ENCODE peak calls at places on chromosomes 12 and 14, in four cellular contexts. One of them, this sample, is unnamed.

GRCh38 chr12:132560421-132560830 is 50.0 kb downstream of the LRCOL1 start:
- DNase-seq in uterus: no peak
- DNase-seq in heart right ventricle: no peak
- DNase-seq in aorta: no peak
- DNase-seq in this sample: no peak

GRCh38 chr12:110921262-110921661 is 883 bp upstream of the MYL2 start:
- DNase-seq in uterus: no peak
- DNase-seq in heart right ventricle: no peak
- DNase-seq in aorta: no peak
- DNase-seq in this sample: no peak

GRCh38 chr12:11697670-11698387 is 48.4 kb downstream of the ETV6 start:
- DNase-seq in uterus: no peak
- DNase-seq in heart right ventricle: no peak
- DNase-seq in aorta: no peak
- DNase-seq in this sample: no peak

GRCh38 chr12:12032771-12033588 is 37.8 kb upstream of the BCL2L14 start:
- DNase-seq in uterus: peak; percentile 75
- DNase-seq in heart right ventricle: peak; percentile 31
- DNase-seq in aorta: peak; percentile 84
- DNase-seq in this sample: peak; percentile 64

GRCh38 chr12:132771126-132771838 is 9.7 kb upstream of the ANKLE2 start:
- DNase-seq in uterus: no peak
- DNase-seq in heart right ventricle: no peak
- DNase-seq in aorta: no peak
- DNase-seq in this sample: no peak

GRCh38 chr12:11786638-11787365 is 137.3 kb downstream of the ETV6 start:
- DNase-seq in uterus: no peak
- DNase-seq in heart right ventricle: no peak
- DNase-seq in aorta: no peak
- DNase-seq in this sample: no peak

GRCh38 chr14:100019156-100019882 is 45.9 kb upstream of the EVL start:
- DNase-seq in uterus: no peak
- DNase-seq in heart right ventricle: no peak
- DNase-seq in aorta: no peak
- DNase-seq in this sample: no peak

GRCh38 chr12:80442426-80443222 is 1.4 kb upstream of the PTPRQ start:
- DNase-seq in uterus: no peak
- DNase-seq in heart right ventricle: no peak
- DNase-seq in aorta: no peak
- DNase-seq in this sample: no peak

GRCh38 chr12:106976013-106976658 is 10.8 kb downstream of the MTERF2 start:
- DNase-seq in uterus: no peak
- DNase-seq in heart right ventricle: no peak
- DNase-seq in aorta: no peak
- DNase-seq in this sample: no peak

GRCh38 chr12:121718653-121719239 is 6.2 kb downstream of the TMEM120B start:
- DNase-seq in uterus: no peak
- DNase-seq in heart right ventricle: no peak
- DNase-seq in aorta: no peak
- DNase-seq in this sample: no peak

GRCh38 chr12:97308576-97309198 is 153.9 kb upstream of the RMST start:
- DNase-seq in uterus: no peak
- DNase-seq in heart right ventricle: no peak
- DNase-seq in aorta: no peak
- DNase-seq in this sample: no peak

GRCh38 chr12:49263400-49263763 is 1.5 kb upstream of the TUBA1C start:
- DNase-seq in uterus: no peak
- DNase-seq in heart right ventricle: no peak
- DNase-seq in aorta: no peak
- DNase-seq in this sample: no peak

GRCh38 chr14:51401272-51401671 is 161.2 kb downstream of the TMX1 start:
- DNase-seq in uterus: no peak
- DNase-seq in heart right ventricle: no peak
- DNase-seq in aorta: no peak
- DNase-seq in this sample: no peak

GRCh38 chr12:96500686-96501085 is 11.3 kb downstream of the CFAP54 start:
- DNase-seq in uterus: no peak
- DNase-seq in heart right ventricle: no peak
- DNase-seq in aorta: no peak
- DNase-seq in this sample: no peak

GRCh38 chr14:23154876-23155587 is 28.4 kb downstream of the SLC7A8 start:
- DNase-seq in uterus: peak; percentile 83
- DNase-seq in heart right ventricle: peak; percentile 71
- DNase-seq in aorta: peak; percentile 88
- DNase-seq in this sample: peak; percentile 84

GRCh38 chr12:11727133-11727664 is 77.7 kb downstream of the ETV6 start:
- DNase-seq in uterus: no peak
- DNase-seq in heart right ventricle: no peak
- DNase-seq in aorta: no peak
- DNase-seq in this sample: peak; percentile 18

GRCh38 chr12:50090391-50090790 is 5.2 kb downstream of the SMARCD1 start:
- DNase-seq in uterus: no peak
- DNase-seq in heart right ventricle: no peak
- DNase-seq in aorta: no peak
- DNase-seq in this sample: no peak

GRCh38 chr14:70873627-70874026 is 33.6 kb upstream of the PCNX1 start:
- DNase-seq in uterus: no peak
- DNase-seq in heart right ventricle: no peak
- DNase-seq in aorta: no peak
- DNase-seq in this sample: no peak

GRCh38 chr12:12877145-12877544 is 14.2 kb upstream of the GPRC5A start:
- DNase-seq in uterus: no peak
- DNase-seq in heart right ventricle: no peak
- DNase-seq in aorta: no peak
- DNase-seq in this sample: no peak

GRCh38 chr12:47935196-47935595 is 28.2 kb upstream of the TMEM106C start:
- DNase-seq in uterus: peak; percentile 41
- DNase-seq in heart right ventricle: peak; percentile 55
- DNase-seq in aorta: no peak
- DNase-seq in this sample: peak; percentile 81

GRCh38 chr14:70714055-70714550 is 72.4 kb downstream of the TTC9 start:
- DNase-seq in uterus: no peak
- DNase-seq in heart right ventricle: no peak
- DNase-seq in aorta: no peak
- DNase-seq in this sample: no peak

GRCh38 chr14:87241018-87241779 is 751.8 kb downstream of the GALC start:
- DNase-seq in uterus: no peak
- DNase-seq in heart right ventricle: no peak
- DNase-seq in aorta: no peak
- DNase-seq in this sample: no peak

GRCh38 chr12:15164997-15165659 is 56.1 kb downstream of the RERG start:
- DNase-seq in uterus: peak; percentile 58
- DNase-seq in heart right ventricle: no peak
- DNase-seq in aorta: no peak
- DNase-seq in this sample: peak; percentile 35

DNA sequence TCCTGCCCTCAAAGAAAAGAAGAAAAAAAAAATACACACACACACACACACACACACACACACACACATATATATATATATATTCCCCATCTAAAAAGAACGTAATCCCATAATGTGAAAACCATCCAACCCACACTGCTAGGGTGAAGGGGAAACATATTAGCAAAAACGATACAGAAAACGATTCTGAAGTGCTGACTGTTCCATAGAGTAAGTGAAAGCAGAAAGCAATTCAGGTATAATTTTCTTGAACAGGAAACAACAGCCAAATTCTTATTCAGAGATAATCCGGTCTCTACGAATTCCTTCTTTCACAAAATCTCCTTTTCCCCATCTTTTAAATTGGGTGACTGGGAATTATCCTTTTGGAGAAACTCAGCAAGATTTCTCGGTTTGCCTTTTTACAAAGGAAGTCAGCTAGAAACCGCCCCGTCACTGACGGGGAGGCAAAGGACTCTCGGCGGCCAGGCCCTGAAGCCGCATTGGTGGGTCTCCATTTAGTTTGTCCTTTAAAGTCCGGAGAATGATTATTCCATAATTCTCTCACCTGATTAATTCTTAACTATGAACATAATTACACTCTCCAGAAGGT is 393.4 kb downstream of the NOVA1 start:
- DNase-seq in uterus: no peak
- DNase-seq in heart right ventricle: no peak
- DNase-seq in aorta: no peak
- DNase-seq in this sample: no peak
- H3K4me3 ChIP-seq in uterus: peak overlapping the region; percentile 29
- H3K4me3 ChIP-seq in heart right ventricle: peak overlapping the region; percentile 42
- H3K4me3 ChIP-seq in aorta: peak overlapping the region; percentile 72
- H3K4me3 ChIP-seq in this sample: peak overlapping the region; percentile 92

DNA sequence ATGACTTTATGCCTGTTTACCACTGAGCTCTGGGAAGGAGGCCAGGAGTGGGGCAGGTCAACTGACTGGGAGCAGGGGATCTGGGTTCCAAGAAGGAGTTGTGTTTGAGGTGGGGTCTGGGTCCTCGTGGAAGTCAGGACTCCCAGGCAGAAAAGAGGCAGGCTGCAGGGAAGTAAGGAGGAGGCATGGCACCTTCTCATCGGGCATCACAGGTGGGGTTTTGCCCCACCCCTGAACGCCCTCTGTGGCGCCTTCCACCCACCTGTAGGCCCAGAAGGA is 386 bp downstream of the LTB4R2 start:
- DNase-seq in uterus: no peak
- DNase-seq in heart right ventricle: no peak
- DNase-seq in aorta: no peak
- DNase-seq in this sample: peak; percentile 58
- H3K4me3 ChIP-seq in uterus: peak overlapping the region; percentile 61
- H3K4me3 ChIP-seq in heart right ventricle: peak overlapping the region; percentile 61
- H3K4me3 ChIP-seq in aorta: no peak overlapping the region
- H3K4me3 ChIP-seq in this sample: peak overlapping the region; percentile 45

DNA sequence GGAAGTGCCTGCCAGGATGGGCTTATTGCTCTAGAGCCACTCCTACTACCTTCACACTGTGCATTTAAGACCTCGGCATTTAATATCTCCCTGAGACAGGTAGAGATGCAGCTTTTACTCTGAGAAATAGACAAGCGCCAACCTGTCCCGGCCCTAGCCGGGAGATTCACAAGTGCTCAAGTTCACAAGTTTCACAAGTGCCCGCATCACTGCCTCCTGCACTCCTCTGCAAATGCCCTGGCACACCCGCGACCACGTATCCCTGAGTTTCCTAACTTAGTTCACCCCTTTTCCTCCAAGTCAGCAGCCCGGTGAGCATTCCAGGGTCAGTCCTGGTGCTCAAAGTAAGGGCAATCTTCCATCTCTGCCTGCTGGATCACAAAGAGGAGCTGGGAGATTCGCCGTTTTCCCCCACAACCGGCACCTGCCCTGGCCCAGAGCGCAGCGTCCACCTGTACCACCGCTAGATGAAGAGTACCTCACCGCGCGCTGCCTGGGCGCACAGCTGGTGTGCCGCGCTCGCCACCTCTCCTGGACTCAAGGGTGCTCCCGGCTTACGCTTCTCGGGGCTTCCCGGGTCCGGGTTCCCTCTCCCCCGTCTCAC is 5.0 kb upstream of the SLC38A4 start:
- DNase-seq in uterus: no peak
- DNase-seq in heart right ventricle: peak; percentile 27
- DNase-seq in aorta: peak; percentile 75
- DNase-seq in this sample: no peak
- H3K4me3 ChIP-seq in uterus: peak overlapping the region; percentile 32
- H3K4me3 ChIP-seq in heart right ventricle: peak overlapping the region; percentile 55
- H3K4me3 ChIP-seq in aorta: no peak overlapping the region
- H3K4me3 ChIP-seq in this sample: peak overlapping the region; percentile 39

GRCh38 chr12:114369088-114369487 is 36.9 kb downstream of the TBX5 start:
- DNase-seq in uterus: no peak
- DNase-seq in heart right ventricle: no peak
- DNase-seq in aorta: no peak
- DNase-seq in this sample: no peak
- H3K4me3 ChIP-seq in uterus: no peak overlapping the region
- H3K4me3 ChIP-seq in heart right ventricle: no peak overlapping the region
- H3K4me3 ChIP-seq in aorta: no peak overlapping the region
- H3K4me3 ChIP-seq in this sample: no peak overlapping the region

DNA sequence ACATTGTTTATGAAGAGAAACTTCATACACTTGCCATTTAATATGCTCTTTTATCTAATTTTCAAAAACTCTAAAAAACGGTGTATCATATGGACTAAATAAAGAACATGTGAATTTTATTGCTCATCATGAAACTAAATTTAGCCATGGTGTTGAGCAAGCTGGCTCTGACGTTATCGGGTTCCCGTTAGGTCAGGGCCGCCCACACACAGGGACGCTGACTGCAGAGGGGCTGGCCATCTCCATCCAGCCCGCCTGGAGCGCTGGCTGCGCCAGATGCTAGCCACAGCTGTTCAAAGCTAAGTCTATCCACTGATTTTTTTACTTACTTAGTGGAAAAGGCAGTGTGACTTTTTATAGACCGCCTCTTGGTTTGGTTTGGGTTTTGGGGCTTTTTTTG is 36.5 kb upstream of the DYNC1H1 start:
- DNase-seq in uterus: peak; percentile 93
- DNase-seq in heart right ventricle: peak; percentile 86
- DNase-seq in aorta: peak; percentile 95
- DNase-seq in this sample: peak; percentile 96
- H3K4me3 ChIP-seq in uterus: no peak overlapping the region
- H3K4me3 ChIP-seq in heart right ventricle: no peak overlapping the region
- H3K4me3 ChIP-seq in aorta: no peak overlapping the region
- H3K4me3 ChIP-seq in this sample: no peak overlapping the region

GRCh38 chr12:38704455-38704854 is 200.9 kb downstream of the CPNE8 start:
- DNase-seq in uterus: no peak
- DNase-seq in heart right ventricle: no peak
- DNase-seq in aorta: no peak
- DNase-seq in this sample: no peak
- H3K4me3 ChIP-seq in uterus: no peak overlapping the region
- H3K4me3 ChIP-seq in heart right ventricle: no peak overlapping the region
- H3K4me3 ChIP-seq in aorta: no peak overlapping the region
- H3K4me3 ChIP-seq in this sample: no peak overlapping the region

DNA sequence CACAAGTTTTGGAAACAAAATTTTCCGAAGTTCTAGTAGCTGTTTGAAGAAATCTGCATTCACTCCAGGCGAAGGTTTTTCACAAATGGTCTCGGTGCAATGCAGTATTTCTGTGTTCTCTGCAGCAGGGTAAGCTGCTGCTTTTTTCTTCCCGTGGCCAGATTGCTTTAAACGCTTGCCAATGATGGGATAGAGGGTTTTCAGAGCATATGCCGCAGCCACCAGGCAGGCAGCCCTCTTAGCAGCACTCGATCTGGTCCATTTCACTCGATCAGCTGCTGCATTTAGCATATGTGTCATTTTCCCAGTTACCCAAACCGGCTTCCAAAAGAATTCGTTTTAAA is 315 bp downstream of the ABCD2 start:
- DNase-seq in uterus: no peak
- DNase-seq in heart right ventricle: no peak
- DNase-seq in aorta: no peak
- DNase-seq in this sample: no peak
- H3K4me3 ChIP-seq in uterus: peak overlapping the region; percentile 46
- H3K4me3 ChIP-seq in heart right ventricle: peak overlapping the region; percentile 55
- H3K4me3 ChIP-seq in aorta: peak overlapping the region; percentile 97
- H3K4me3 ChIP-seq in this sample: peak overlapping the region; percentile 91

GRCh38 chr12:56682323-56682722 is 5.8 kb downstream of the PTGES3 start:
- DNase-seq in uterus: no peak
- DNase-seq in heart right ventricle: no peak
- DNase-seq in aorta: peak; percentile 33
- DNase-seq in this sample: peak; percentile 14
- H3K4me3 ChIP-seq in uterus: no peak overlapping the region
- H3K4me3 ChIP-seq in heart right ventricle: no peak overlapping the region
- H3K4me3 ChIP-seq in aorta: no peak overlapping the region
- H3K4me3 ChIP-seq in this sample: no peak overlapping the region